ENCODE peak calls at places on chromosome 4, in nine cellular contexts. One of them, this sample, is unnamed.

GRCh38 chr4:2045518-2045951 is 13.6 kb upstream of the NAT8L start:
- DNase-seq in PC-3: peak
- DNase-seq in neural progenitor cell: no peak
- DNase-seq in uterus: no peak
- DNase-seq in astrocyte of the spinal cord: no peak
- DNase-seq in fibroblast of mammary gland: no peak
- DNase-seq in fibroblast of the aortic adventitia: no peak
- DNase-seq in retinal pigment epithelial cell: no peak
- DNase-seq in bronchial epithelial cell: no peak
- DNase-seq in this sample: no peak

GRCh38 chr4:3519468-3520264 is 12.6 kb downstream of the LRPAP1 start:
- DNase-seq in PC-3: no peak
- DNase-seq in fibroblast of mammary gland: no peak
- DNase-seq in bronchial epithelial cell: no peak
- DNase-seq in uterus: no peak
- DNase-seq in retinal pigment epithelial cell: no peak
- DNase-seq in fibroblast of the aortic adventitia: no peak
- DNase-seq in neural progenitor cell: no peak
- DNase-seq in astrocyte of the spinal cord: no peak
- DNase-seq in this sample: no peak

GRCh38 chr4:158936238-158936637 is 166.6 kb upstream of the RAPGEF2 start:
- DNase-seq in neural progenitor cell: no peak
- DNase-seq in uterus: no peak
- DNase-seq in fibroblast of mammary gland: peak
- DNase-seq in retinal pigment epithelial cell: no peak
- DNase-seq in astrocyte of the spinal cord: no peak
- DNase-seq in fibroblast of the aortic adventitia: peak
- DNase-seq in PC-3: no peak
- DNase-seq in bronchial epithelial cell: no peak
- DNase-seq in this sample: no peak

GRCh38 chr4:147491076-147491475 is 10.2 kb downstream of the EDNRA start:
- DNase-seq in astrocyte of the spinal cord: no peak
- DNase-seq in uterus: no peak
- DNase-seq in fibroblast of the aortic adventitia: no peak
- DNase-seq in bronchial epithelial cell: no peak
- DNase-seq in PC-3: no peak
- DNase-seq in neural progenitor cell: no peak
- DNase-seq in retinal pigment epithelial cell: no peak
- DNase-seq in fibroblast of mammary gland: no peak
- DNase-seq in this sample: no peak

GRCh38 chr4:110631582-110632505 is 9.0 kb upstream of the PITX2 start:
- DNase-seq in uterus: peak
- DNase-seq in neural progenitor cell: peak
- DNase-seq in bronchial epithelial cell: peak
- DNase-seq in retinal pigment epithelial cell: peak
- DNase-seq in PC-3: peak
- DNase-seq in fibroblast of the aortic adventitia: peak
- DNase-seq in fibroblast of mammary gland: peak
- DNase-seq in astrocyte of the spinal cord: peak
- DNase-seq in this sample: peak

GRCh38 chr4:17468638-17469221 is 43.2 kb downstream of the QDPR start:
- DNase-seq in PC-3: peak
- DNase-seq in astrocyte of the spinal cord: peak
- DNase-seq in fibroblast of mammary gland: peak
- DNase-seq in retinal pigment epithelial cell: no peak
- DNase-seq in uterus: peak
- DNase-seq in bronchial epithelial cell: no peak
- DNase-seq in neural progenitor cell: peak
- DNase-seq in fibroblast of the aortic adventitia: peak
- DNase-seq in this sample: peak

GRCh38 chr4:183995489-183996049 is 90.5 kb downstream of the STOX2 start:
- DNase-seq in astrocyte of the spinal cord: no peak
- DNase-seq in neural progenitor cell: no peak
- DNase-seq in uterus: no peak
- DNase-seq in PC-3: no peak
- DNase-seq in fibroblast of mammary gland: no peak
- DNase-seq in retinal pigment epithelial cell: peak
- DNase-seq in fibroblast of the aortic adventitia: peak
- DNase-seq in bronchial epithelial cell: no peak
- DNase-seq in this sample: no peak

GRCh38 chr4:117137143-117137542 is 51.8 kb upstream of the TRAM1L1 start:
- DNase-seq in uterus: no peak
- DNase-seq in PC-3: peak
- DNase-seq in neural progenitor cell: no peak
- DNase-seq in retinal pigment epithelial cell: peak
- DNase-seq in fibroblast of mammary gland: peak
- DNase-seq in bronchial epithelial cell: peak
- DNase-seq in astrocyte of the spinal cord: peak
- DNase-seq in fibroblast of the aortic adventitia: peak
- DNase-seq in this sample: peak

GRCh38 chr4:139950568-139950967 is 203.4 kb downstream of the MAML3 start:
- DNase-seq in astrocyte of the spinal cord: peak
- DNase-seq in bronchial epithelial cell: no peak
- DNase-seq in fibroblast of mammary gland: peak
- DNase-seq in PC-3: no peak
- DNase-seq in uterus: no peak
- DNase-seq in fibroblast of the aortic adventitia: no peak
- DNase-seq in retinal pigment epithelial cell: no peak
- DNase-seq in neural progenitor cell: no peak
- DNase-seq in this sample: no peak

GRCh38 chr4:52982246-52982950 is 120.3 kb downstream of the RASL11B start:
- DNase-seq in fibroblast of the aortic adventitia: peak
- DNase-seq in astrocyte of the spinal cord: peak
- DNase-seq in fibroblast of mammary gland: peak
- DNase-seq in neural progenitor cell: peak
- DNase-seq in uterus: no peak
- DNase-seq in PC-3: peak
- DNase-seq in bronchial epithelial cell: peak
- DNase-seq in retinal pigment epithelial cell: peak
- DNase-seq in this sample: no peak

GRCh38 chr4:3250956-3251690 is 2.2 kb downstream of the MSANTD1 start:
- DNase-seq in astrocyte of the spinal cord: no peak
- DNase-seq in fibroblast of the aortic adventitia: peak
- DNase-seq in fibroblast of mammary gland: no peak
- DNase-seq in uterus: peak
- DNase-seq in bronchial epithelial cell: no peak
- DNase-seq in PC-3: no peak
- DNase-seq in neural progenitor cell: no peak
- DNase-seq in retinal pigment epithelial cell: no peak
- DNase-seq in this sample: no peak

GRCh38 chr4:72112514-72113156 is 80.8 kb downstream of the NPFFR2 start:
- DNase-seq in retinal pigment epithelial cell: peak
- DNase-seq in uterus: no peak
- DNase-seq in astrocyte of the spinal cord: peak
- DNase-seq in neural progenitor cell: no peak
- DNase-seq in fibroblast of mammary gland: peak
- DNase-seq in PC-3: peak
- DNase-seq in fibroblast of the aortic adventitia: peak
- DNase-seq in bronchial epithelial cell: peak
- DNase-seq in this sample: peak

GRCh38 chr4:183721207-183722081 is 62.4 kb downstream of the TRAPPC11 start:
- DNase-seq in bronchial epithelial cell: peak
- DNase-seq in retinal pigment epithelial cell: no peak
- DNase-seq in neural progenitor cell: peak
- DNase-seq in fibroblast of mammary gland: peak
- DNase-seq in astrocyte of the spinal cord: peak
- DNase-seq in uterus: peak
- DNase-seq in fibroblast of the aortic adventitia: peak
- DNase-seq in PC-3: no peak
- DNase-seq in this sample: peak

GRCh38 chr4:73740353-73740778 is at the start of gene CXCL8:
- DNase-seq in uterus: peak
- DNase-seq in bronchial epithelial cell: peak
- DNase-seq in fibroblast of mammary gland: peak
- DNase-seq in retinal pigment epithelial cell: no peak
- DNase-seq in neural progenitor cell: no peak
- DNase-seq in astrocyte of the spinal cord: peak
- DNase-seq in PC-3: peak
- DNase-seq in fibroblast of the aortic adventitia: peak
- DNase-seq in this sample: peak

GRCh38 chr4:156182269-156182668 is 228.6 kb upstream of the CTSO start:
- DNase-seq in astrocyte of the spinal cord: no peak
- DNase-seq in PC-3: no peak
- DNase-seq in fibroblast of mammary gland: no peak
- DNase-seq in fibroblast of the aortic adventitia: no peak
- DNase-seq in retinal pigment epithelial cell: no peak
- DNase-seq in uterus: no peak
- DNase-seq in bronchial epithelial cell: peak
- DNase-seq in neural progenitor cell: no peak
- DNase-seq in this sample: no peak

GRCh38 chr4:95289028-95289634 is 259.6 kb downstream of the UNC5C start:
- DNase-seq in fibroblast of the aortic adventitia: peak
- DNase-seq in astrocyte of the spinal cord: peak
- DNase-seq in uterus: no peak
- DNase-seq in retinal pigment epithelial cell: no peak
- DNase-seq in bronchial epithelial cell: peak
- DNase-seq in fibroblast of mammary gland: peak
- DNase-seq in PC-3: peak
- DNase-seq in neural progenitor cell: no peak
- DNase-seq in this sample: no peak

GRCh38 chr4:180751009-180751408 is 1492.2 kb upstream of the TENM3 start:
- DNase-seq in PC-3: peak
- DNase-seq in uterus: no peak
- DNase-seq in bronchial epithelial cell: peak
- DNase-seq in fibroblast of mammary gland: peak
- DNase-seq in retinal pigment epithelial cell: peak
- DNase-seq in neural progenitor cell: no peak
- DNase-seq in fibroblast of the aortic adventitia: no peak
- DNase-seq in astrocyte of the spinal cord: peak
- DNase-seq in this sample: no peak

GRCh38 chr4:130563891-130564418 is 1468.0 kb downstream of the C4orf33 start:
- DNase-seq in PC-3: no peak
- DNase-seq in uterus: no peak
- DNase-seq in fibroblast of the aortic adventitia: no peak
- DNase-seq in bronchial epithelial cell: no peak
- DNase-seq in neural progenitor cell: no peak
- DNase-seq in astrocyte of the spinal cord: no peak
- DNase-seq in fibroblast of mammary gland: no peak
- DNase-seq in retinal pigment epithelial cell: no peak
- DNase-seq in this sample: no peak

GRCh38 chr4:85084371-85085170 is 118.1 kb upstream of the WDFY3 start:
- DNase-seq in fibroblast of mammary gland: peak
- DNase-seq in retinal pigment epithelial cell: peak
- DNase-seq in uterus: peak
- DNase-seq in neural progenitor cell: peak
- DNase-seq in fibroblast of the aortic adventitia: peak
- DNase-seq in bronchial epithelial cell: peak
- DNase-seq in astrocyte of the spinal cord: peak
- DNase-seq in PC-3: peak
- DNase-seq in this sample: peak

GRCh38 chr4:77776182-77777134 is 42.7 kb downstream of the CNOT6L start:
- DNase-seq in fibroblast of mammary gland: no peak
- DNase-seq in astrocyte of the spinal cord: peak
- DNase-seq in uterus: no peak
- DNase-seq in neural progenitor cell: no peak
- DNase-seq in PC-3: no peak
- DNase-seq in fibroblast of the aortic adventitia: peak
- DNase-seq in retinal pigment epithelial cell: no peak
- DNase-seq in bronchial epithelial cell: no peak
- DNase-seq in this sample: no peak

DNA sequence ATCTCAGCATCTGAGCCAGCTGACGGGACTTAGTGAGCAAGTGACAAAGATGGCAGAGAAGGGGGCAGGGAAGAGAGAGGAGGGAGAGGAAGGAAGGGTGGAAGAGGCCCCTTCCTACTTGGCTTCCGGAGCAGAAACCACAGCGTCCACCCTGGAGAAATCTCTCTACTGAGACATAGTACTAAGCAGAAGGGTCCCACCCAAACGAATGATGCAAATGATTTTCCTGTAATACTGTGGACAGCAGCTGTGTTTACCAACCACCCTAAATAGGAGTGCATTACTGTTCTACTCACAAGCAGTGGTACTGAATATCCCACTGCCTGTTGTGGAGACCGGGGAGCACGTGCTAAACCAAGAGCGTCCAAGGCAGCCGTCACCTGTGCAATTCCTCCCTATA is 29.4 kb downstream of the DTHD1 start:
- DNase-seq in PC-3: no peak
- DNase-seq in fibroblast of the aortic adventitia: no peak
- DNase-seq in bronchial epithelial cell: no peak
- DNase-seq in uterus: no peak
- DNase-seq in retinal pigment epithelial cell: no peak
- DNase-seq in astrocyte of the spinal cord: no peak
- DNase-seq in fibroblast of mammary gland: no peak
- DNase-seq in neural progenitor cell: no peak
- DNase-seq in this sample: no peak
- H3K4me3 ChIP-seq in PC-3: no peak
- H3K4me3 ChIP-seq in fibroblast of the aortic adventitia: no peak
- H3K4me3 ChIP-seq in bronchial epithelial cell: no peak
- H3K4me3 ChIP-seq in uterus: no peak
- H3K4me3 ChIP-seq in retinal pigment epithelial cell: no peak
- H3K4me3 ChIP-seq in astrocyte of the spinal cord: no peak
- H3K4me3 ChIP-seq in fibroblast of mammary gland: no peak
- H3K4me3 ChIP-seq in neural progenitor cell: no peak
- H3K4me3 ChIP-seq in this sample: no peak

GRCh38 chr4:143531368-143531767 is 17.9 kb downstream of the SMARCA5 start:
- DNase-seq in PC-3: peak
- DNase-seq in fibroblast of the aortic adventitia: peak
- DNase-seq in neural progenitor cell: peak
- DNase-seq in uterus: no peak
- DNase-seq in astrocyte of the spinal cord: peak
- DNase-seq in bronchial epithelial cell: peak
- DNase-seq in fibroblast of mammary gland: peak
- DNase-seq in retinal pigment epithelial cell: no peak
- DNase-seq in this sample: no peak
- TF ChIP-seq CTCF in PC-3: peak
- TF ChIP-seq CTCF in fibroblast of the aortic adventitia: peak
- TF ChIP-seq CTCF in neural progenitor cell: peak
- TF ChIP-seq CTCF in uterus: no peak
- TF ChIP-seq CTCF in astrocyte of the spinal cord: peak
- TF ChIP-seq CTCF in bronchial epithelial cell: peak
- TF ChIP-seq CTCF in fibroblast of mammary gland: peak
- TF ChIP-seq CTCF in retinal pigment epithelial cell: peak
- TF ChIP-seq CTCF in this sample: no peak

GRCh38 chr4:26459756-26460530 is 30.3 kb downstream of the CCKAR start:
- DNase-seq in fibroblast of the aortic adventitia: peak
- DNase-seq in PC-3: no peak
- DNase-seq in astrocyte of the spinal cord: peak
- DNase-seq in fibroblast of mammary gland: peak
- DNase-seq in bronchial epithelial cell: no peak
- DNase-seq in neural progenitor cell: no peak
- DNase-seq in uterus: no peak
- DNase-seq in retinal pigment epithelial cell: no peak
- DNase-seq in this sample: no peak
- H3K4me3 ChIP-seq in fibroblast of the aortic adventitia: no peak
- H3K4me3 ChIP-seq in PC-3: no peak
- H3K4me3 ChIP-seq in astrocyte of the spinal cord: no peak
- H3K4me3 ChIP-seq in fibroblast of mammary gland: no peak
- H3K4me3 ChIP-seq in bronchial epithelial cell: no peak
- H3K4me3 ChIP-seq in neural progenitor cell: no peak
- H3K4me3 ChIP-seq in uterus: no peak
- H3K4me3 ChIP-seq in retinal pigment epithelial cell: no peak
- H3K4me3 ChIP-seq in this sample: no peak

DNA sequence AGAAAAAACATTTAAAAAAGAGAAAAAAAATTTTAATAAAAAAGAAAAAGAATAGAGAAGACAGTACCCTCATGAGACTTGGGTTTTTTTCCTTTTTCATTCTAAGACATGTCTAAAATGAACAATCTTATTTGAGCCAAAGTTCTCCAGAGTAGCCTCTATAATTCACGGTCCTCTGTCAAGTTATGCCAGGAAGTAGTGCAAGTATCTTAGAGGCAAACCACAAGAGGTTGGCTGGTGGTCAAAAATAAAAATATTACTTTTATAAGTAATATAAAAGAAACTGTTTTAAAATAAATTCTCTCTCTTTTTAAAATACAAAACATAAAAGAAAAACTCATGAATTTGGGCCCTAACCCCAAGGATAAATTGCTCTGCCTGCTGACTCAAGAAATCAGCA is 26.5 kb downstream of the HNRNPDL start:
- DNase-seq in retinal pigment epithelial cell: no peak
- DNase-seq in astrocyte of the spinal cord: no peak
- DNase-seq in PC-3: no peak
- DNase-seq in bronchial epithelial cell: no peak
- DNase-seq in fibroblast of mammary gland: no peak
- DNase-seq in uterus: no peak
- DNase-seq in fibroblast of the aortic adventitia: peak
- DNase-seq in neural progenitor cell: no peak
- DNase-seq in this sample: no peak
- TF ChIP-seq CTCF in retinal pigment epithelial cell: no peak
- TF ChIP-seq CTCF in astrocyte of the spinal cord: no peak
- TF ChIP-seq CTCF in PC-3: no peak
- TF ChIP-seq CTCF in bronchial epithelial cell: no peak
- TF ChIP-seq CTCF in fibroblast of mammary gland: no peak
- TF ChIP-seq CTCF in uterus: no peak
- TF ChIP-seq CTCF in fibroblast of the aortic adventitia: no peak
- TF ChIP-seq CTCF in neural progenitor cell: no peak
- TF ChIP-seq CTCF in this sample: no peak